ENCODE peak calls at places on chromosome 11, in six cellular contexts. K is neural progenitor cell, G is IMR-90, R is adipocyte, B is kidney, H is Karpas-422. J is an unnamed sample. For H3K4me1, the result is how much of the 10 kb centered on the place peaks cover.

GRCh38 chr11:8071616-8072581 is 9.1 kb upstream of the TUB start:
- DNase-seq in K (peak), G (no peak), R (no peak), B (no peak), H (no peak), J (no peak)

GRCh38 chr11:75509201-75509600 is 16.5 kb downstream of the GDPD5 start:
- DNase-seq in K (no peak), G (no peak), R (no peak), B (no peak), H (peak), J (no peak)

GRCh38 chr11:90228056-90228455 is 5.2 kb upstream of the CHORDC1 start:
- DNase-seq in K (no peak), G (no peak), R (no peak), B (no peak), H (no peak), J (no peak)

GRCh38 chr11:43269229-43269928 is 42.4 kb upstream of the API5 start:
- DNase-seq in K (peak), G (no peak), R (no peak), B (peak), H (no peak), J (no peak)

GRCh38 chr11:64447717-64448598 is 89.0 kb downstream of the RPS6KA4 start:
- DNase-seq in K (no peak), G (peak), R (peak), B (peak), H (peak), J (peak)

GRCh38 chr11:107271425-107271824 is 186.2 kb downstream of the CWF19L2 start:
- DNase-seq in K (no peak), G (no peak), R (no peak), B (no peak), H (no peak), J (no peak)

GRCh38 chr11:445765-446588 is 4.1 kb upstream of the PTDSS2 start:
- DNase-seq in K (no peak), G (no peak), R (no peak), B (peak), H (no peak), J (no peak)

GRCh38 chr11:121652982-121653381 is 200.2 kb upstream of the SORL1-AS1 start:
- DNase-seq in K (peak), G (no peak), R (peak), B (no peak), H (no peak), J (no peak)

GRCh38 chr11:74494916-74495315 is 1.4 kb upstream of the LIPT2 start:
- DNase-seq in K (no peak), G (no peak), R (no peak), B (no peak), H (no peak), J (no peak)

GRCh38 chr11:103202048-103202651 is 92.9 kb downstream of the DYNC2H1 start:
- DNase-seq in K (peak), G (peak), R (peak), B (no peak), H (peak), J (peak)

GRCh38 chr11:123111465-123111864 is 49.5 kb upstream of the HSPA8 start:
- DNase-seq in K (peak), G (peak), R (peak), B (no peak), H (peak), J (peak)

GRCh38 chr11:64092119-64092760 is 56.5 kb downstream of the FLRT1 start:
- DNase-seq in K (no peak), G (no peak), R (no peak), B (no peak), H (no peak), J (no peak)

GRCh38 chr11:66934971-66935779 is 23.0 kb downstream of the PC start:
- DNase-seq in K (no peak), G (peak), R (peak), B (no peak), H (no peak), J (peak)

GRCh38 chr11:88414385-88414861 is 76.9 kb upstream of the CTSC start:
- DNase-seq in K (no peak), G (peak), R (peak), B (no peak), H (no peak), J (peak)

GRCh38 chr11:67504950-67505561 is at the start of gene PITPNM1:
- DNase-seq in K (peak), G (peak), R (peak), B (peak), H (peak), J (peak)

GRCh38 chr11:103541186-103541795 is 432.1 kb downstream of the DYNC2H1 start:
- DNase-seq in K (no peak), G (no peak), R (no peak), B (no peak), H (no peak), J (no peak)

GRCh38 chr11:107018902-107019493 is 722 bp upstream of the GUCY1A2 start:
- DNase-seq in K (peak), G (peak), R (peak), B (peak), H (no peak), J (peak)

GRCh38 chr11:35747638-35748037 is 85.1 kb downstream of the TRIM44 start:
- DNase-seq in K (peak), G (no peak), R (no peak), B (peak), H (peak), J (no peak)

GRCh38 chr11:102494216-102494615 is 36.3 kb downstream of the MMP7 start:
- DNase-seq in K (no peak), G (peak), R (no peak), B (no peak), H (no peak), J (peak)

GRCh38 chr11:108466405-108466804 is 924 bp downstream of the C11orf65 start:
- DNase-seq in K (no peak), G (no peak), R (no peak), B (no peak), H (no peak), J (no peak)

GRCh38 chr11:90134420-90135003 is at the start of gene NAALAD2:
- DNase-seq in K (peak), G (peak), R (peak), B (peak), H (no peak), J (peak)

GRCh38 chr11:57432714-57433163 is 5.8 kb upstream of the SLC43A3 start:
- DNase-seq in K (no peak), G (peak), R (peak), B (no peak), H (no peak), J (peak)

GRCh38 chr11:121249039-121249663 is 43.4 kb upstream of the SC5D start:
- DNase-seq in K (peak), G (peak), R (peak), B (no peak), H (peak), J (peak)

GRCh38 chr11:13094930-13095687 is 86.0 kb downstream of the RASSF10 start:
- DNase-seq in K (no peak), G (no peak), R (no peak), B (no peak), H (no peak), J (no peak)

GRCh38 chr11:44989831-44990566 is 39.3 kb upstream of the TP53I11 start:
- DNase-seq in K (no peak), G (no peak), R (no peak), B (no peak), H (no peak), J (no peak)

GRCh38 chr11:85717360-85717927 is 31.4 kb upstream of the CCDC89 start:
- DNase-seq in K (no peak), G (no peak), R (no peak), B (no peak), H (no peak), J (no peak)

GRCh38 chr11:85718126-85718943 is 32.3 kb upstream of the CCDC89 start:
- DNase-seq in K (no peak), G (peak), R (no peak), B (no peak), H (no peak), J (peak)

GRCh38 chr11:85721191-85721590 is 35.2 kb upstream of the CCDC89 start:
- DNase-seq in K (no peak), G (no peak), R (no peak), B (no peak), H (no peak), J (no peak)

GRCh38 chr11:85723088-85723487 is 37.1 kb upstream of the CCDC89 start:
- DNase-seq in K (no peak), G (no peak), R (no peak), B (no peak), H (no peak), J (no peak)

DNA sequence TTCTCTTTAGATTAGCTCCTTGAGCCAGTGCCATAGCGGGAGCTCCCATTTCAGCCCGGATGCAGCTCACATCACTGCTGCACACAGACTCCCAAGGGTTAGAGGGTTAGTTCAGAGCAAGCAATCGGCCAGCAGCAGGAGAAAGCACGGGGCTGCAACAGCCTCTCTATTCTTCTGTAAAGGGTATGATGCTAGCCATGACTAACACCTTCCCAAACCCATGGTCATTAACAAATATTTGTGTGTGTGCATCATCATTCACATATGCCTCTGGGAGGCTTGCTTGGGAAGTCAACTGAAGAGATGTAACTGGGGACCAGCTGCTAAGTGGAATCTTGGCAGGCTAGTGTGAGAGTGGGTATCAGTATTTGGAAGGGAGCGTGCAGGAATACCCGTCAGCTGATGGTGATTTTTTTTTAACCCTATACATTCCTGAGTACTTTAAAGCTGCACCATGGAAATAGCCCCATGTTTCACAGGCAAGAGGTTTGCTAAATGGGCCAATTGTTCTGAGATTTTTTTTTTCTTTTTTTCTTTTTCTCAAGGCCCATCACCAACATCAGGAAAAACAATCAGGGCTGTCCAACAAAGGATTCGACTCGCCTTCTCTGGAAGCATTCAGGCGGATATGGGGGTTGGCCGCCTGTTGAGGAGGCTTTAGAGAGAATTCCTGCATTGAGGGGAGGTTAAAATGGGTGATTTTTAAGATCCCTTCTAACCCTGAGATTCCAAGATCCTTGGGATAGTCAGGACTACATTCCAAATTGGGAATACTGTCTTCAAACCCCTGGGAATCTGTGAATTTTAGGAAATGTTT is 33.2 kb upstream of the CCDC89 start:
- DNase-seq in K (peak), G (peak), R (peak), B (peak), H (no peak), J (peak)
- H3K4me3 ChIP-seq in K (peak), G (peak), R (peak), B (no peak), H (no peak), J (peak)

GRCh38 chr11:46026616-46027293 is 94.5 kb downstream of the PHF21A start:
- DNase-seq in K (no peak), G (peak), R (peak), B (no peak), H (no peak), J (no peak)
- H3K9ac ChIP-seq in K (no peak), G (peak), R (no peak), B (no peak), H (no peak), J (no peak)

DNA sequence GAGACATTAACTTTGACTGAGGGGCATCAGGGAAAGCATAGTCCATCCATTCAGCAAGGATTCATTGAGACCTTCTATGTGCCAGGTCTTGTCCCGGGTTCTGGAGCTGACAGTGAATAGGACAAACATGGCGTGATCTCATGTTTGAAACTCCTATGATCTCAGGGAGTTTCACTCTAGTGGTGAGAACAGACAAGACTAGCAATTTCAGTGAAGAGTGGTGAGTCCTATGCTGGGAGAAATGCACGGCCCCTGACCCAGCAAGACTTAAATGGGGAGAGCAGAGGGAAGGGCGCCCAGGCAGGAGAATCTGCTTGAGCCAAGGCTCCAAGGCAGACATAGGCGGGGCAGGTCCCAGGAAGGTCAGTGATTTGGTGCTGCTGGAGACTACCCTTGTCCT is 155.7 kb downstream of the CEP164 start:
- DNase-seq in K (no peak), G (no peak), R (no peak), B (no peak), H (no peak), J (no peak)
- H3K4me1 ChIP-seq in K (under half), G (under half), R (under half), B (under half), H (under half), J (under half)

GRCh38 chr11:70825893-70826540 is 426.4 kb downstream of the SHANK2 start:
- DNase-seq in K (no peak), G (no peak), R (no peak), B (no peak), H (no peak), J (no peak)
- H3K4me3 ChIP-seq in K (peak), G (no peak), R (peak), B (no peak), H (no peak), J (no peak)

GRCh38 chr11:78400116-78400515 is 17.5 kb downstream of the GAB2 start:
- DNase-seq in K (no peak), G (no peak), R (no peak), B (no peak), H (no peak), J (no peak)

GRCh38 chr11:78402842-78403241 is 14.8 kb downstream of the GAB2 start:
- DNase-seq in K (no peak), G (no peak), R (no peak), B (no peak), H (peak), J (no peak)

GRCh38 chr11:78398715-78399114 is 18.9 kb downstream of the GAB2 start:
- DNase-seq in K (no peak), G (no peak), R (no peak), B (no peak), H (no peak), J (no peak)

GRCh38 chr11:78399136-78399535 is 18.5 kb downstream of the GAB2 start:
- DNase-seq in K (no peak), G (no peak), R (no peak), B (no peak), H (no peak), J (no peak)

GRCh38 chr11:78400701-78401100 is 16.9 kb downstream of the GAB2 start:
- DNase-seq in K (peak), G (no peak), R (no peak), B (no peak), H (no peak), J (no peak)
- H3K9ac ChIP-seq in K (no peak), G (no peak), R (no peak), B (no peak), H (no peak), J (no peak)

J was measured in fibroblast of lung.